ENCODE peak calls at places on chromosomes 3 and 15, in four cellular contexts. V, R, S and X are unnamed samples.

GRCh38 chr3:14175383-14176037 is 2.9 kb downstream of the XPC start:
- DNase-seq in V (no peak), R (no peak), S (no peak), X (no peak)

GRCh38 chr3:160331127-160331937 is 67.7 kb downstream of the IFT80 start:
- DNase-seq in V (peak; percentile 56), R (peak; percentile 76), S (no peak), X (no peak)

GRCh38 chr3:158763421-158763820 is 31.2 kb upstream of the RARRES1 start:
- DNase-seq in V (no peak), R (no peak), S (no peak), X (no peak)

GRCh38 chr3:181711325-181712135 is at the start of gene SOX2:
- DNase-seq in V (no peak), R (peak; percentile 92), S (no peak), X (peak; percentile 97)

GRCh38 chr15:44340410-44340809 is 51.9 kb downstream of the GOLM2 start:
- DNase-seq in V (no peak), R (peak; percentile 88), S (no peak), X (no peak)

GRCh38 chr3:194824676-194825075 is 139.0 kb downstream of the FAM43A start:
- DNase-seq in V (no peak), R (no peak), S (no peak), X (no peak)

GRCh38 chr15:63488432-63488910 is 15.9 kb upstream of the USP3 start:
- DNase-seq in V (no peak), R (no peak), S (no peak), X (no peak)

GRCh38 chr15:95989392-95989791 is 341.1 kb upstream of the NR2F2 start:
- DNase-seq in V (no peak), R (peak; percentile 46), S (no peak), X (no peak)

GRCh38 chr3:50600141-50600753 is 11.3 kb downstream of the CISH start:
- DNase-seq in V (no peak), R (no peak), S (no peak), X (no peak)

GRCh38 chr15:69386284-69386683 is 27.9 kb upstream of the KIF23 start:
- DNase-seq in V (no peak), R (no peak), S (no peak), X (no peak)

GRCh38 chr15:91100561-91101355 is 701 bp downstream of the SV2B start:
- DNase-seq in V (no peak), R (peak; percentile 15), S (no peak), X (no peak)

GRCh38 chr15:29322407-29322806 is 52.8 kb upstream of the NSMCE3 start:
- DNase-seq in V (no peak), R (no peak), S (no peak), X (no peak)